ENCODE peak calls at places on chromosomes 1 and 21, in four cellular contexts. One of them, this sample, is unnamed.

GRCh38 chr1:159943908-159944622 is 1.3 kb downstream of the IGSF9 start:
- DNase-seq in tibial nerve: no peak
- DNase-seq in Calu3: no peak
- DNase-seq in mucosa of descending colon: no peak
- DNase-seq in this sample: no peak

GRCh38 chr1:203985044-203985443 is 87.9 kb upstream of the SOX13 start:
- DNase-seq in tibial nerve: no peak
- DNase-seq in Calu3: no peak
- DNase-seq in mucosa of descending colon: no peak
- DNase-seq in this sample: peak; percentile 24

GRCh38 chr1:50352428-50352827 is 70.8 kb downstream of the DMRTA2 start:
- DNase-seq in tibial nerve: no peak
- DNase-seq in Calu3: no peak
- DNase-seq in mucosa of descending colon: no peak
- DNase-seq in this sample: peak; percentile 0

GRCh38 chr1:23573574-23574182 is 14.4 kb upstream of the ID3 start:
- DNase-seq in tibial nerve: no peak
- DNase-seq in Calu3: no peak
- DNase-seq in mucosa of descending colon: no peak
- DNase-seq in this sample: no peak

GRCh38 chr1:193270996-193271395 is 84.6 kb upstream of the B3GALT2 start:
- DNase-seq in tibial nerve: no peak
- DNase-seq in Calu3: no peak
- DNase-seq in mucosa of descending colon: no peak
- DNase-seq in this sample: no peak

GRCh38 chr1:208069908-208070307 is 159.0 kb upstream of the CD34 start:
- DNase-seq in tibial nerve: no peak
- DNase-seq in Calu3: no peak
- DNase-seq in mucosa of descending colon: no peak
- DNase-seq in this sample: no peak

GRCh38 chr21:41321908-41322495 is 5.4 kb downstream of the FAM3B start:
- DNase-seq in tibial nerve: no peak
- DNase-seq in Calu3: no peak
- DNase-seq in mucosa of descending colon: no peak
- DNase-seq in this sample: no peak

GRCh38 chr1:116134178-116134773 is 23.1 kb downstream of the MAB21L3 start:
- DNase-seq in tibial nerve: no peak
- DNase-seq in Calu3: no peak
- DNase-seq in mucosa of descending colon: no peak
- DNase-seq in this sample: no peak

GRCh38 chr1:37186246-37186756 is 152.0 kb upstream of the GRIK3 start:
- DNase-seq in tibial nerve: no peak
- DNase-seq in Calu3: no peak
- DNase-seq in mucosa of descending colon: no peak
- DNase-seq in this sample: no peak

GRCh38 chr1:167412072-167412471 is 106.3 kb downstream of the CD247 start:
- DNase-seq in tibial nerve: no peak
- DNase-seq in Calu3: no peak
- DNase-seq in mucosa of descending colon: no peak
- DNase-seq in this sample: no peak

GRCh38 chr1:22177354-22178003 is 34.6 kb upstream of the WNT4 start:
- DNase-seq in tibial nerve: no peak
- DNase-seq in Calu3: no peak
- DNase-seq in mucosa of descending colon: no peak
- DNase-seq in this sample: no peak

GRCh38 chr1:45508295-45509151 is 8.4 kb downstream of the MMACHC start:
- DNase-seq in tibial nerve: no peak
- DNase-seq in Calu3: no peak
- DNase-seq in mucosa of descending colon: no peak
- DNase-seq in this sample: no peak

GRCh38 chr1:212467843-212468482 is 35.2 kb downstream of the NENF start:
- DNase-seq in tibial nerve: no peak
- DNase-seq in Calu3: peak; percentile 40
- DNase-seq in mucosa of descending colon: no peak
- DNase-seq in this sample: no peak

GRCh38 chr1:25063591-25064416 is 133.7 kb upstream of the RUNX3 start:
- DNase-seq in tibial nerve: no peak
- DNase-seq in Calu3: no peak
- DNase-seq in mucosa of descending colon: no peak
- DNase-seq in this sample: peak; percentile 26

GRCh38 chr1:119674110-119674509 is 26.0 kb upstream of the ZNF697 start:
- DNase-seq in tibial nerve: no peak
- DNase-seq in Calu3: no peak
- DNase-seq in mucosa of descending colon: no peak
- DNase-seq in this sample: peak; percentile 16

GRCh38 chr1:40877681-40878080 is 15.5 kb upstream of the CITED4 start:
- DNase-seq in tibial nerve: peak; percentile 44
- DNase-seq in Calu3: peak; percentile 88
- DNase-seq in mucosa of descending colon: no peak
- DNase-seq in this sample: peak; percentile 74

GRCh38 chr1:234611799-234612351 is 1.9 kb upstream of the IRF2BP2 start:
- DNase-seq in tibial nerve: peak; percentile 50
- DNase-seq in Calu3: peak; percentile 58
- DNase-seq in mucosa of descending colon: peak; percentile 70
- DNase-seq in this sample: peak; percentile 59

GRCh38 chr1:208542309-208542708 is 298.1 kb upstream of the PLXNA2 start:
- DNase-seq in tibial nerve: no peak
- DNase-seq in Calu3: no peak
- DNase-seq in mucosa of descending colon: no peak
- DNase-seq in this sample: no peak

GRCh38 chr1:89166705-89167104 is 9.1 kb downstream of the GBP7 start:
- DNase-seq in tibial nerve: no peak
- DNase-seq in Calu3: no peak
- DNase-seq in mucosa of descending colon: no peak
- DNase-seq in this sample: no peak

GRCh38 chr1:25223471-25223870 is 8.8 kb downstream of the SYF2 start:
- DNase-seq in tibial nerve: no peak
- DNase-seq in Calu3: no peak
- DNase-seq in mucosa of descending colon: no peak
- DNase-seq in this sample: no peak

GRCh38 chr1:181391297-181391905 is 91.9 kb upstream of the CACNA1E start:
- DNase-seq in tibial nerve: no peak
- DNase-seq in Calu3: no peak
- DNase-seq in mucosa of descending colon: no peak
- DNase-seq in this sample: peak; percentile 79

GRCh38 chr1:162003825-162004205 is 19.9 kb downstream of the OLFML2B start:
- DNase-seq in tibial nerve: peak; percentile 37
- DNase-seq in Calu3: no peak
- DNase-seq in mucosa of descending colon: peak; percentile 17
- DNase-seq in this sample: peak; percentile 93

GRCh38 chr1:201019321-201019977 is 4.1 kb downstream of the KIF21B start:
- DNase-seq in tibial nerve: peak; percentile 36
- DNase-seq in Calu3: peak; percentile 83
- DNase-seq in mucosa of descending colon: peak; percentile 85
- DNase-seq in this sample: no peak

GRCh38 chr1:36342426-36343185 is 19.2 kb upstream of the EVA1B start:
- DNase-seq in tibial nerve: peak; percentile 44
- DNase-seq in Calu3: peak; percentile 87
- DNase-seq in mucosa of descending colon: peak; percentile 81
- DNase-seq in this sample: peak; percentile 68

GRCh38 chr1:178126790-178127189 is 32.9 kb downstream of the RASAL2 start:
- DNase-seq in tibial nerve: no peak
- DNase-seq in Calu3: peak; percentile 51
- DNase-seq in mucosa of descending colon: peak; percentile 10
- DNase-seq in this sample: no peak

This sample was measured in SJCRH30.